ENCODE peak calls at places on chromosomes 16 and 17, in four cellular contexts. P is A549, Q is HepG2, K is K562. S is an unnamed sample.
A peak's percentile ranks its signal among the peaks of the same experiment; 100 is the strongest.

GRCh38 chr16:67919618-67920210 is 11.9 kb downstream of the CTRL start:
- DNase-seq in K (no peak), P (no peak), Q (no peak), S (no peak)

GRCh38 chr17:4514206-4514605 is 15.5 kb downstream of the SPNS2 start:
- DNase-seq in P (no peak), Q (no peak), K (no peak), S (no peak)

GRCh38 chr16:22008215-22009142 is 568 bp downstream of the MOSMO start:
- DNase-seq in Q (no peak), K (no peak), P (peak; percentile 35), S (no peak)

GRCh38 chr17:59154335-59154720 is 658 bp downstream of the SKA2 start:
- DNase-seq in P (no peak), K (peak; percentile 25), Q (peak; percentile 41), S (no peak)

GRCh38 chr17:15463363-15463762 is 4.1 kb downstream of the CDRT4 start:
- DNase-seq in P (no peak), Q (peak; percentile 13), K (no peak), S (no peak)

GRCh38 chr17:69287168-69287567 is 39.8 kb downstream of the ABCA5 start:
- DNase-seq in Q (no peak), K (no peak), P (no peak), S (no peak)

GRCh38 chr16:85612801-85613608 is at the start of gene GSE1:
- DNase-seq in K (peak; percentile 70), Q (peak; percentile 96), P (peak; percentile 94), S (peak; percentile 57)

GRCh38 chr17:47324224-47325020 is 667 bp downstream of the EFCAB13 start:
- DNase-seq in Q (no peak), K (no peak), P (peak; percentile 53), S (peak; percentile 53)

GRCh38 chr16:87527055-87527724 is 34.4 kb upstream of the ZCCHC14 start:
- DNase-seq in Q (no peak), K (no peak), P (no peak), S (no peak)

GRCh38 chr16:5025171-5025632 is 8.5 kb downstream of the NAGPA start:
- DNase-seq in P (peak; percentile 49), K (no peak), Q (no peak), S (no peak)

GRCh38 chr17:12116143-12116542 is 95.5 kb downstream of the MAP2K4 start:
- DNase-seq in K (no peak), P (no peak), Q (no peak), S (no peak)

GRCh38 chr17:21214777-21215541 is 998 bp upstream of the TMEM11 start:
- DNase-seq in K (no peak), Q (no peak), P (peak; percentile 28), S (no peak)

GRCh38 chr17:70484496-70484895 is 315.2 kb downstream of the KCNJ2 start:
- DNase-seq in K (no peak), P (no peak), Q (no peak), S (no peak)

GRCh38 chr17:40553694-40554534 is 11.4 kb downstream of the CCR7 start:
- DNase-seq in K (peak; percentile 83), Q (peak; percentile 48), P (no peak), S (no peak)

GRCh38 chr16:78240459-78241222 is 141.2 kb downstream of the WWOX start:
- DNase-seq in K (no peak), P (peak; percentile 6), Q (peak; percentile 93), S (no peak)

GRCh38 chr17:76481091-76481655 is 13.8 kb downstream of the AANAT start:
- DNase-seq in P (no peak), Q (no peak), K (no peak), S (peak; percentile 71)

GRCh38 chr16:53034306-53034705 is 18.4 kb downstream of the CHD9NB start:
- DNase-seq in Q (no peak), K (no peak), P (no peak), S (no peak)

GRCh38 chr17:64063766-64064224 is 43.4 kb upstream of the ICAM2 start:
- DNase-seq in Q (peak; percentile 48), K (peak; percentile 50), P (peak; percentile 53), S (no peak)

GRCh38 chr17:33220031-33220430 is 73.1 kb downstream of the ASIC2 start:
- DNase-seq in Q (no peak), P (no peak), K (no peak), S (no peak)

GRCh38 chr17:73972901-73973300 is 230.6 kb upstream of the RPL38 start:
- DNase-seq in Q (no peak), P (no peak), K (no peak), S (no peak)

GRCh38 chr17:38970804-38971203 is 3.6 kb upstream of the FBXO47 start:
- DNase-seq in P (no peak), Q (no peak), K (no peak), S (no peak)

GRCh38 chr17:79965806-79966205 is 69.9 kb downstream of the TBC1D16 start:
- DNase-seq in K (no peak), Q (no peak), P (no peak), S (no peak)

GRCh38 chr16:3012828-3013420 is at the start of gene CLDN9:
- DNase-seq in P (no peak), Q (no peak), K (no peak), S (no peak)

GRCh38 chr17:76914937-76915336 is 46.7 kb downstream of the MGAT5B start:
- DNase-seq in K (no peak), P (no peak), Q (peak; percentile 82), S (no peak)

DNA sequence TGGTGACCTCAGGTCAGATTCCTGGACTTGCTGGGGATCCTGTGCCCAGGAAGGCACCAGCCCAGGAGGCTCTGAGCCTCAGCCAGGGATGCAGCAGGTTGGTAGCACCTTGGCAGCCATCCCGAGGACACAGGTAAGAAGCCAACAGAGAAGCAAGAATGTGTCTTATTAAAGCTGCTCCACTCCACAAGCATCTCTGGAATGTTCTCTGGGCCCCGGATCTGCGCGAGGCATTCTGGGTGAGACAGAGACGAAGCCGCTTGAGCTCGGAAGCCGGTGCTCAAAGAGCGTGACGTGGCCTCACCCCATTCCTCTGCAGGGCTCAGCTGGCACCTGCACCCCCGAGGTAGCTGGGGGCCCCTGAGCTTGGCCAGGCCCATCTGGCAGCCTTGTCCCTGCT is 3.0 kb upstream of the TEX19 start:
- DNase-seq in P (no peak), Q (no peak), K (no peak), S (no peak)
- TF ChIP-seq POLR2AphosphoS2 in P (no peak), Q (no peak), K (no peak), S (no peak)

GRCh38 chr16:364091-364490 is 6.2 kb downstream of the MRPL28 start:
- DNase-seq in P (no peak), K (no peak), Q (no peak), S (no peak)
- TF ChIP-seq POLR2AphosphoS2 in P (no peak), K (no peak), Q (no peak), S (no peak)

DNA sequence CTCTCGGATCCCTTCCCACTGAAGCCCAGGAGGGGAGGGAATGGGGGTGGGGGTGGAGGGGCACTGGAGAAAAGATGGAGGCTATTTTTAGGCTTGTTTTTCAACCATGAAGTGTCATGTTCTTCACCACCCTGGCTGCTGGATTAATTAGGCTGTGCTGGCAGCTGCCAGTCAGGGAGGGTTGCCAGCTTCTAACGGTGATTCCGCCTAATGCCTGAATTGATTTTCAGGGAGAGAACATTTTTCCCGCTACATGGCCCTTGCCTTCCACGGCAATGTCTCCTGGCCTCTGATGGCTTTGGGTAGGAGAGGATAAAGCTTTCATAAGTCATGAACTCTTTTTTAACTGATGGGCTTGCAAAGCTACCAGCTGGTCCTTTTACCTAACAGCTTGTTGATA is 167.3 kb downstream of the PITPNC1 start:
- DNase-seq in P (no peak), Q (no peak), K (no peak), S (no peak)
- TF ChIP-seq POLR2AphosphoS2 in P (no peak), Q (no peak), K (no peak), S (no peak)

DNA sequence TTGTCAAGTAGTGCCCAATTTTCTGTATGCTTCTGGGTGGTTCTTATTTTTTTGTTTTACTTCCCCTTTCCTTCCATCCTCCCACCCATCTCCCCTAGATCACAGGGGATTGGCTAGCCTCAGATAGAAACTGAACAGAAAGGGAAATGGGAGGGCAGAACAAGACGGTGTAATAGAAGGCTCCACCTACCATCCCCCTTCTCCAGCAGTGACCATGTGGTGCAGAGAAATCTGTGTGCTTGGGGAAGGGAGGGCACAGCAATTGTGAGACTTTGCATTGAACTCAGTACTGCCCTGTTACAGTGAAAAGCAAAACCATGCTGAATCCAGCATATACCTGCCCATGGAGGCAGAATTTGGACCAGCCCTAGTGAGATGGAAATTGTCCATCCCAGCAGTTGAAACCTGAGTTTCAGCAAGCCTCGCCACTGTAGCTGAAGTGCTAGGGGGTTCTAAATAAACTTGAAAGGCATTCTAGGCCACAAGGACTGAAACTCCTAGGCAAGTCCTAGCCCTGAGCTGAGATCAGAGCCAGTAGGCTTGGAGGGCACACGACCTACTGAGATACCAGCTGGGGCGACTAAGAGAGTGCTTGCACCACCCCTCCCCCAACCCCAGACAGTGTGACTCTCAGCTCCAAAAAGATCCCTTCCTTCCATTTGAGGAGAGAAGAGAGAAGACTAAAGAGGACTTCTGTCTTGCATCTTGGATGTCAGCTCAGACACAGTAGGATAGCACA is 5.2 kb downstream of the SLFN11 start:
- DNase-seq in Q (no peak), K (no peak), P (no peak), S (peak; percentile 75)
- TF ChIP-seq POLR2AphosphoS2 in Q (no peak), K (no peak), P (no peak), S (no peak)

GRCh38 chr16:13992322-13992721 is 72.4 kb downstream of the ERCC4 start:
- DNase-seq in P (no peak), Q (no peak), K (no peak), S (no peak)
- TF ChIP-seq POLR2AphosphoS2 in P (no peak), Q (no peak), K (no peak), S (no peak)

GRCh38 chr16:56301391-56301850 is 110.1 kb downstream of the GNAO1 start:
- DNase-seq in K (no peak), Q (no peak), P (no peak), S (no peak)
- TF ChIP-seq POLR2AphosphoS2 in K (no peak), Q (no peak), P (no peak), S (no peak)

GRCh38 chr16:72990003-72990521 is 57.9 kb downstream of the ZFHX3 start:
- DNase-seq in Q (no peak), P (peak; percentile 40), K (no peak), S (no peak)
- TF ChIP-seq POLR2AphosphoS2 in Q (no peak), P (no peak), K (no peak), S (no peak)

DNA sequence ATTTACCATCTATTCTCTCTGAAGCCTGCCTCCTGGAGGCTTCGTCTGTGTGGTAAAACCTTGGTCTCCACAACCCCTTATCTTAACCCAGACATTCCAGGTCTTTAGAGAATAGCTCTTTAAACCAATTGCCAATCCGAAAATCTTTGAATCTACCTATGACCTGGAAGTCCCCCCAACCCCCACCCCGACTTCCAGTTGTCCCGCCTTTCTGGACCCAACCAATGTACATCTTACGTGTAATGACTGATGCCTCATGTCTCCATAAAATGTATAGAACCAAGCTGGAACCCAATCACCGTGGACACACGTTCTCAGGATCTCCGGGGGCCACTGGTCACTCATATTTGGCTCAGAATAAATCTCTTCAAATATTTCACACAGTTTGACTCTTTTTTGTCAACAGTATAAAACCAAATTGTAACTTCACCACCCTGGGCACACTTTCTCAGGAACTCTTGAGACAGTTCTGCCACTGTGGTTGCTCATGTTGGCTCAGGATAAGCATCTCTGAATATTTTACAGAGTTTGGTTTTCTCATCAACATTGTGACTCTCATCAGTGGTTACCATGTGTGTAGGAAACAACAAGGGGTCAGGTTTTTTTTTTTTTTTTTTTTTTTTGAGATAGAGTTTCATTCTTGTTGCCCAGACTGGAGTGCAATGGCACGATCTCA is 18.1 kb upstream of the DNAH17 start:
- DNase-seq in K (no peak), P (no peak), Q (no peak), S (no peak)
- TF ChIP-seq POLR2AphosphoS2 in K (no peak), P (no peak), Q (no peak), S (no peak)